ENCODE peak calls at places on chromosome 4, in seven cellular contexts. U is NCI-H460; C is BJ; X is frontal cortex; G is activated CD4-positive, alpha-beta T cell treated with anti-CD3 and anti-CD28 coated beads, Interleukin-2, amount 10 ng/mL, durations not matched to agents 7 days and 5 days; R is cardiac muscle cell; L is gastrocnemius medialis. M is an unnamed sample.

GRCh38 chr4:155659168-155659567 is 7.5 kb upstream of the GUCY1A1 start:
- DNase-seq in U (no peak), C (no peak), X (no peak), G (no peak), R (no peak), L (no peak), M (no peak)

GRCh38 chr4:152540941-152541340 is 5.0 kb upstream of the FBXW7 start:
- DNase-seq in U (no peak), C (no peak), X (no peak), G (no peak), R (no peak), L (no peak), M (no peak)

GRCh38 chr4:187478292-187479205 is 517.0 kb upstream of the ZFP42 start:
- DNase-seq in U (no peak), C (peak), X (no peak), G (no peak), R (peak), L (no peak), M (peak)

GRCh38 chr4:54449999-54450398 is 207.8 kb upstream of the KIT start:
- DNase-seq in U (no peak), C (no peak), X (no peak), G (no peak), R (no peak), L (no peak), M (no peak)

GRCh38 chr4:174135530-174135929 is 147.9 kb downstream of the FBXO8 start:
- DNase-seq in U (no peak), C (no peak), X (no peak), G (no peak), R (no peak), L (no peak), M (no peak)

GRCh38 chr4:145723336-145723735 is 43.4 kb downstream of the C4orf51 start:
- DNase-seq in U (no peak), C (no peak), X (no peak), G (no peak), R (no peak), L (no peak), M (no peak)

GRCh38 chr4:55637272-55637820 is 1.2 kb upstream of the NMU start:
- DNase-seq in U (no peak), C (no peak), X (no peak), G (no peak), R (no peak), L (no peak), M (no peak)

GRCh38 chr4:120517966-120518365 is 404.6 kb downstream of the PRDM5 start:
- DNase-seq in U (peak), C (peak), X (no peak), G (no peak), R (no peak), L (no peak), M (peak)

GRCh38 chr4:78242071-78242470 is 184.9 kb downstream of the FRAS1 start:
- DNase-seq in U (no peak), C (peak), X (no peak), G (no peak), R (no peak), L (no peak), M (no peak)

GRCh38 chr4:7607156-7607910 is 172.6 kb upstream of the PSAPL1 start:
- DNase-seq in U (no peak), C (no peak), X (no peak), G (no peak), R (no peak), L (no peak), M (no peak)

GRCh38 chr4:141389649-141390048 is 169.0 kb downstream of the ZNF330 start:
- DNase-seq in U (no peak), C (no peak), X (no peak), G (no peak), R (no peak), L (no peak), M (no peak)

GRCh38 chr4:2482192-2482591 is 13.3 kb downstream of the RNF4 start:
- DNase-seq in U (no peak), C (no peak), X (no peak), G (no peak), R (no peak), L (no peak), M (no peak)

GRCh38 chr4:123495530-123495929 is 98.9 kb downstream of the SPRY1 start:
- DNase-seq in U (no peak), C (no peak), X (no peak), G (no peak), R (no peak), L (peak), M (no peak)

GRCh38 chr4:788636-789297 is 37.2 kb downstream of the CPLX1 start:
- DNase-seq in U (no peak), C (no peak), X (no peak), G (no peak), R (no peak), L (no peak), M (no peak)

GRCh38 chr4:169229571-169230028 is 41.2 kb downstream of the SH3RF1 start:
- DNase-seq in U (peak), C (peak), X (peak), G (no peak), R (no peak), L (peak), M (peak)

GRCh38 chr4:80202190-80202711 is 4.9 kb downstream of the PRDM8 start:
- DNase-seq in U (no peak), C (no peak), X (peak), G (peak), R (peak), L (no peak), M (no peak)

GRCh38 chr4:86294883-86295282 is 65.0 kb downstream of the MAPK10 start:
- DNase-seq in U (no peak), C (no peak), X (no peak), G (no peak), R (no peak), L (no peak), M (no peak)

GRCh38 chr4:184328022-184328736 is 110.5 kb upstream of the ENPP6 start:
- DNase-seq in U (no peak), C (no peak), X (no peak), G (no peak), R (no peak), L (no peak), M (no peak)

GRCh38 chr4:150219841-150220240 is 141.6 kb downstream of the DCLK2 start:
- DNase-seq in U (no peak), C (no peak), X (no peak), G (no peak), R (no peak), L (no peak), M (no peak)

GRCh38 chr4:74015126-74015780 is 16.8 kb upstream of the CXCL5 start:
- DNase-seq in U (no peak), C (no peak), X (no peak), G (no peak), R (no peak), L (no peak), M (no peak)

GRCh38 chr4:146095091-146095690 is 80.3 kb upstream of the LSM6 start:
- DNase-seq in U (peak), C (no peak), X (peak), G (peak), R (peak), L (no peak), M (no peak)

GRCh38 chr4:152697284-152698011 is 17.7 kb upstream of the TMEM154 start:
- DNase-seq in U (no peak), C (no peak), X (no peak), G (no peak), R (no peak), L (no peak), M (no peak)

GRCh38 chr4:161702287-161702686 is 461.5 kb downstream of the FSTL5 start:
- DNase-seq in U (no peak), C (no peak), X (no peak), G (no peak), R (no peak), L (no peak), M (no peak)

GRCh38 chr4:48340276-48340904 is 939 bp upstream of the SLAIN2 start:
- DNase-seq in U (no peak), C (no peak), X (no peak), G (peak), R (peak), L (no peak), M (no peak)

GRCh38 chr4:81069706-81070331 is 39.3 kb downstream of the BMP3 start:
- DNase-seq in U (peak), C (peak), X (peak), G (peak), R (peak), L (peak), M (peak)

GRCh38 chr4:61532324-61532723 is 332.2 kb downstream of the ADGRL3 start:
- DNase-seq in U (no peak), C (no peak), X (no peak), G (no peak), R (peak), L (no peak), M (no peak)

GRCh38 chr4:184397516-184398163 is 76.7 kb downstream of the IRF2 start:
- DNase-seq in U (no peak), C (no peak), X (no peak), G (no peak), R (no peak), L (no peak), M (no peak)

GRCh38 chr4:140052050-140052449 is 101.9 kb downstream of the MAML3 start:
- DNase-seq in U (no peak), C (no peak), X (no peak), G (peak), R (no peak), L (no peak), M (no peak)

GRCh38 chr4:181796502-181796901 is 446.7 kb upstream of the TENM3 start:
- DNase-seq in U (no peak), C (no peak), X (no peak), G (no peak), R (no peak), L (no peak), M (peak)

GRCh38 chr4:87901426-87901825 is 68.7 kb downstream of the MEPE start:
- DNase-seq in U (no peak), C (no peak), X (no peak), G (no peak), R (no peak), L (no peak), M (no peak)

GRCh38 chr4:6373541-6374410 is 98.6 kb downstream of the PPP2R2C start:
- DNase-seq in U (no peak), C (no peak), X (no peak), G (no peak), R (no peak), L (no peak), M (no peak)

GRCh38 chr4:182291597-182291996 is 48.4 kb downstream of the TENM3 start:
- DNase-seq in U (no peak), C (no peak), X (no peak), G (no peak), R (no peak), L (no peak), M (no peak)

GRCh38 chr4:147362868-147363440 is 117.9 kb upstream of the EDNRA start:
- DNase-seq in U (no peak), C (no peak), X (no peak), G (no peak), R (peak), L (peak), M (no peak)

GRCh38 chr4:109206610-109207009 is 95.8 kb downstream of the COL25A1 start:
- DNase-seq in U (no peak), C (no peak), X (no peak), G (no peak), R (no peak), L (no peak), M (no peak)

GRCh38 chr4:13081830-13082229 is 402.3 kb downstream of the RAB28 start:
- DNase-seq in U (no peak), C (no peak), X (no peak), G (no peak), R (no peak), L (no peak), M (no peak)

GRCh38 chr4:82739292-82740190 is 59.1 kb downstream of the SCD5 start:
- DNase-seq in U (peak), C (no peak), X (no peak), G (peak), R (peak), L (no peak), M (peak)

GRCh38 chr4:55758081-55758480 is 61.5 kb upstream of the EXOC1L start:
- DNase-seq in U (no peak), C (no peak), X (no peak), G (no peak), R (no peak), L (no peak), M (no peak)

GRCh38 chr4:168433576-168433975 is 46.7 kb downstream of the DDX60L start:
- DNase-seq in U (no peak), C (no peak), X (no peak), G (no peak), R (no peak), L (no peak), M (no peak)

GRCh38 chr4:40662962-40663604 is 33.4 kb upstream of the RBM47 start:
- DNase-seq in U (no peak), C (peak), X (no peak), G (no peak), R (no peak), L (no peak), M (peak)

M was measured in H54.